ENCODE peak calls at places on chromosomes 4 and X, in eight cellular contexts. One of them, this sample, is unnamed.

GRCh38 chr4:15479089-15479912 is 9.6 kb downstream of the CC2D2A start:
- DNase-seq in SW480: peak; percentile 73
- DNase-seq in naive thymus-derived CD8-positive, alpha-beta T cell: no peak
- DNase-seq in aorta: no peak
- DNase-seq in A172: peak; percentile 84
- DNase-seq in BJ: peak; percentile 56
- DNase-seq in skeletal muscle cell: peak; percentile 59
- DNase-seq in putamen: peak; percentile 91
- DNase-seq in this sample: no peak

GRCh38 chr4:140343303-140343702 is 30.1 kb upstream of the SCOC start:
- DNase-seq in skeletal muscle cell: no peak
- DNase-seq in naive thymus-derived CD8-positive, alpha-beta T cell: no peak
- DNase-seq in A172: no peak
- DNase-seq in SW480: peak; percentile 4
- DNase-seq in BJ: no peak
- DNase-seq in putamen: no peak
- DNase-seq in aorta: no peak
- DNase-seq in this sample: no peak

GRCh38 chrX:78199851-78200250 is 60.4 kb upstream of the TAF9B start:
- DNase-seq in SW480: peak; percentile 49
- DNase-seq in putamen: no peak
- DNase-seq in A172: peak; percentile 13
- DNase-seq in skeletal muscle cell: no peak
- DNase-seq in aorta: no peak
- DNase-seq in BJ: no peak
- DNase-seq in naive thymus-derived CD8-positive, alpha-beta T cell: no peak
- DNase-seq in this sample: no peak

GRCh38 chr4:98055800-98056501 is 87.3 kb downstream of the STPG2 start:
- DNase-seq in A172: no peak
- DNase-seq in BJ: no peak
- DNase-seq in putamen: no peak
- DNase-seq in aorta: no peak
- DNase-seq in SW480: no peak
- DNase-seq in skeletal muscle cell: no peak
- DNase-seq in naive thymus-derived CD8-positive, alpha-beta T cell: no peak
- DNase-seq in this sample: no peak

GRCh38 chr4:64617813-64618212 is 208.6 kb upstream of the TECRL start:
- DNase-seq in BJ: no peak
- DNase-seq in aorta: no peak
- DNase-seq in SW480: peak; percentile 23
- DNase-seq in A172: peak; percentile 17
- DNase-seq in skeletal muscle cell: no peak
- DNase-seq in naive thymus-derived CD8-positive, alpha-beta T cell: no peak
- DNase-seq in putamen: peak; percentile 7
- DNase-seq in this sample: no peak

GRCh38 chr4:185011408-185011807 is 6.9 kb upstream of the HELT start:
- DNase-seq in aorta: no peak
- DNase-seq in A172: peak; percentile 5
- DNase-seq in SW480: peak; percentile 13
- DNase-seq in putamen: no peak
- DNase-seq in naive thymus-derived CD8-positive, alpha-beta T cell: no peak
- DNase-seq in skeletal muscle cell: no peak
- DNase-seq in BJ: no peak
- DNase-seq in this sample: no peak

GRCh38 chr4:150794706-150795105 is 212.8 kb downstream of the MAB21L2 start:
- DNase-seq in naive thymus-derived CD8-positive, alpha-beta T cell: no peak
- DNase-seq in SW480: no peak
- DNase-seq in BJ: no peak
- DNase-seq in putamen: no peak
- DNase-seq in A172: peak; percentile 30
- DNase-seq in aorta: no peak
- DNase-seq in skeletal muscle cell: no peak
- DNase-seq in this sample: no peak

GRCh38 chr4:111542056-111542455 is 603.2 kb upstream of the FAM241A start:
- DNase-seq in A172: no peak
- DNase-seq in BJ: no peak
- DNase-seq in SW480: no peak
- DNase-seq in skeletal muscle cell: no peak
- DNase-seq in aorta: no peak
- DNase-seq in putamen: no peak
- DNase-seq in naive thymus-derived CD8-positive, alpha-beta T cell: no peak
- DNase-seq in this sample: no peak

GRCh38 chr4:154738426-154738825 is 5.4 kb upstream of the LRAT start:
- DNase-seq in putamen: no peak
- DNase-seq in BJ: no peak
- DNase-seq in SW480: no peak
- DNase-seq in naive thymus-derived CD8-positive, alpha-beta T cell: no peak
- DNase-seq in skeletal muscle cell: no peak
- DNase-seq in aorta: no peak
- DNase-seq in A172: peak; percentile 10
- DNase-seq in this sample: no peak

GRCh38 chr4:150173854-150174398 is 95.7 kb downstream of the DCLK2 start:
- DNase-seq in aorta: no peak
- DNase-seq in BJ: no peak
- DNase-seq in SW480: no peak
- DNase-seq in naive thymus-derived CD8-positive, alpha-beta T cell: no peak
- DNase-seq in skeletal muscle cell: no peak
- DNase-seq in putamen: no peak
- DNase-seq in A172: no peak
- DNase-seq in this sample: no peak

GRCh38 chr4:40672528-40673522 is 43.2 kb upstream of the RBM47 start:
- DNase-seq in A172: peak; percentile 98
- DNase-seq in skeletal muscle cell: peak; percentile 92
- DNase-seq in putamen: peak; percentile 78
- DNase-seq in aorta: no peak
- DNase-seq in naive thymus-derived CD8-positive, alpha-beta T cell: no peak
- DNase-seq in BJ: peak; percentile 87
- DNase-seq in SW480: peak; percentile 69
- DNase-seq in this sample: no peak

GRCh38 chrX:120357186-120357585 is 4.7 kb upstream of the ATP1B4 start:
- DNase-seq in naive thymus-derived CD8-positive, alpha-beta T cell: no peak
- DNase-seq in BJ: no peak
- DNase-seq in putamen: no peak
- DNase-seq in A172: no peak
- DNase-seq in aorta: no peak
- DNase-seq in skeletal muscle cell: no peak
- DNase-seq in SW480: no peak
- DNase-seq in this sample: no peak

GRCh38 chr4:6625256-6625655 is 15.2 kb upstream of the MRFAP1 start:
- DNase-seq in putamen: no peak
- DNase-seq in BJ: no peak
- DNase-seq in A172: no peak
- DNase-seq in SW480: no peak
- DNase-seq in skeletal muscle cell: no peak
- DNase-seq in aorta: no peak
- DNase-seq in naive thymus-derived CD8-positive, alpha-beta T cell: no peak
- DNase-seq in this sample: no peak

GRCh38 chrX:7514871-7515599 is 327.9 kb upstream of the VCX start:
- DNase-seq in A172: no peak
- DNase-seq in skeletal muscle cell: no peak
- DNase-seq in BJ: no peak
- DNase-seq in naive thymus-derived CD8-positive, alpha-beta T cell: no peak
- DNase-seq in SW480: no peak
- DNase-seq in aorta: no peak
- DNase-seq in putamen: no peak
- DNase-seq in this sample: no peak

GRCh38 chr4:79366422-79366821 is 40.6 kb upstream of the NAA11 start:
- DNase-seq in SW480: no peak
- DNase-seq in BJ: no peak
- DNase-seq in naive thymus-derived CD8-positive, alpha-beta T cell: no peak
- DNase-seq in aorta: no peak
- DNase-seq in putamen: no peak
- DNase-seq in A172: no peak
- DNase-seq in skeletal muscle cell: no peak
- DNase-seq in this sample: no peak

GRCh38 chr4:1453731-1454130 is 47.5 kb upstream of the NKX1-1 start:
- DNase-seq in skeletal muscle cell: no peak
- DNase-seq in SW480: no peak
- DNase-seq in A172: no peak
- DNase-seq in putamen: no peak
- DNase-seq in BJ: no peak
- DNase-seq in aorta: no peak
- DNase-seq in naive thymus-derived CD8-positive, alpha-beta T cell: no peak
- DNase-seq in this sample: no peak

GRCh38 chr4:153260152-153260551 is 55.9 kb downstream of the TRIM2 start:
- DNase-seq in aorta: no peak
- DNase-seq in SW480: no peak
- DNase-seq in naive thymus-derived CD8-positive, alpha-beta T cell: no peak
- DNase-seq in skeletal muscle cell: no peak
- DNase-seq in A172: no peak
- DNase-seq in BJ: no peak
- DNase-seq in putamen: no peak
- DNase-seq in this sample: no peak

GRCh38 chr4:74230902-74231499 is 73.1 kb downstream of the MTHFD2L start:
- DNase-seq in A172: peak; percentile 73
- DNase-seq in skeletal muscle cell: peak; percentile 64
- DNase-seq in naive thymus-derived CD8-positive, alpha-beta T cell: no peak
- DNase-seq in BJ: peak; percentile 49
- DNase-seq in aorta: no peak
- DNase-seq in SW480: no peak
- DNase-seq in putamen: no peak
- DNase-seq in this sample: no peak

GRCh38 chrX:103356897-103357296 is 591 bp downstream of the TCEAL9 start:
- DNase-seq in BJ: no peak
- DNase-seq in SW480: peak; percentile 14
- DNase-seq in aorta: no peak
- DNase-seq in skeletal muscle cell: no peak
- DNase-seq in A172: no peak
- DNase-seq in putamen: peak; percentile 7
- DNase-seq in naive thymus-derived CD8-positive, alpha-beta T cell: no peak
- DNase-seq in this sample: peak; percentile 0

GRCh38 chr4:67891645-67892044 is 7.8 kb upstream of the TMPRSS11D start:
- DNase-seq in naive thymus-derived CD8-positive, alpha-beta T cell: no peak
- DNase-seq in BJ: no peak
- DNase-seq in SW480: no peak
- DNase-seq in A172: no peak
- DNase-seq in aorta: no peak
- DNase-seq in putamen: no peak
- DNase-seq in skeletal muscle cell: no peak
- DNase-seq in this sample: no peak

GRCh38 chr4:119679251-119679650 is 50.6 kb upstream of the PDE5A start:
- DNase-seq in skeletal muscle cell: no peak
- DNase-seq in A172: no peak
- DNase-seq in aorta: no peak
- DNase-seq in SW480: no peak
- DNase-seq in naive thymus-derived CD8-positive, alpha-beta T cell: no peak
- DNase-seq in putamen: no peak
- DNase-seq in BJ: no peak
- DNase-seq in this sample: no peak

GRCh38 chr4:107774681-107775080 is 50.1 kb upstream of the SGMS2 start:
- DNase-seq in skeletal muscle cell: no peak
- DNase-seq in A172: no peak
- DNase-seq in SW480: no peak
- DNase-seq in naive thymus-derived CD8-positive, alpha-beta T cell: no peak
- DNase-seq in BJ: no peak
- DNase-seq in putamen: no peak
- DNase-seq in aorta: no peak
- DNase-seq in this sample: no peak

This sample was measured in activated CD4-positive, CD25-positive, alpha-beta regulatory T cell.